ENCODE peak calls at places on chromosomes 7 and 10, in four cellular contexts. O, A, F and X are unnamed samples.

GRCh38 chr7:145009866-145010265 is 174.0 kb upstream of the TPK1 start:
- DNase-seq in O (peak), A (no peak), F (no peak), X (no peak)

GRCh38 chr7:31027161-31027965 is 24.7 kb upstream of the ADCYAP1R1 start:
- DNase-seq in A (no peak), O (no peak), F (no peak), X (no peak)

GRCh38 chr7:1298938-1299885 is 66.5 kb downstream of the UNCX start:
- DNase-seq in F (no peak), A (no peak), O (no peak), X (no peak)

GRCh38 chr10:1411956-1412355 is 325.4 kb downstream of the ADARB2 start:
- DNase-seq in A (no peak), F (no peak), O (no peak), X (no peak)

GRCh38 chr7:157378390-157378789 is 41.6 kb downstream of the DNAJB6 start:
- DNase-seq in F (no peak), A (no peak), O (no peak), X (no peak)

GRCh38 chr7:157404845-157405481 is 68.2 kb downstream of the DNAJB6 start:
- DNase-seq in A (no peak), F (peak), O (peak), X (no peak)

GRCh38 chr7:148652773-148653172 is 45.9 kb upstream of the CUL1 start:
- DNase-seq in A (no peak), F (no peak), O (no peak), X (no peak)

GRCh38 chr10:21292763-21293517 is 232.5 kb downstream of the SKIDA1 start:
- DNase-seq in O (no peak), F (no peak), A (no peak), X (no peak)

GRCh38 chr7:68246189-68246633 is 1249.6 kb downstream of the TYW1 start:
- DNase-seq in F (no peak), A (no peak), O (no peak), X (no peak)

GRCh38 chr10:47255866-47256265 is 44.1 kb upstream of the GDF10 start:
- DNase-seq in O (no peak), F (no peak), A (no peak), X (no peak)

GRCh38 chr10:103842605-103843004 is 12.8 kb downstream of the SH3PXD2A start:
- DNase-seq in A (no peak), O (no peak), F (no peak), X (no peak)

GRCh38 chr7:46834921-46835320 is 747.0 kb downstream of the TNS3 start:
- DNase-seq in O (no peak), A (no peak), F (no peak), X (no peak)

GRCh38 chr7:35420657-35421056 is 166.8 kb upstream of the TBX20 start:
- DNase-seq in F (no peak), O (no peak), A (no peak), X (no peak)

GRCh38 chr10:47044741-47045140 is 133.5 kb downstream of the PTPN20 start:
- DNase-seq in O (no peak), F (no peak), A (no peak), X (no peak)

GRCh38 chr7:29105191-29105590 is 41.1 kb downstream of the CPVL start:
- DNase-seq in F (no peak), A (no peak), O (no peak), X (no peak)

GRCh38 chr7:133157045-133157444 is 75.2 kb upstream of the CHCHD3 start:
- DNase-seq in A (no peak), F (no peak), O (no peak), X (no peak)

GRCh38 chr10:27611861-27612450 is 107.9 kb downstream of the RAB18 start:
- DNase-seq in F (no peak), O (no peak), A (no peak), X (no peak)

GRCh38 chr10:131477457-131478205 is 166.1 kb upstream of the TCERG1L start:
- DNase-seq in F (no peak), A (no peak), O (no peak), X (no peak)

GRCh38 chr7:51590746-51591145 is 274.1 kb upstream of the COBL start:
- DNase-seq in O (no peak), A (no peak), F (no peak), X (no peak)

GRCh38 chr7:99132922-99133321 is 11.0 kb downstream of the SMURF1 start:
- DNase-seq in F (no peak), O (no peak), A (no peak), X (no peak)

GRCh38 chr7:139671967-139672366 is 105.8 kb downstream of the HIPK2 start:
- DNase-seq in F (no peak), A (no peak), O (no peak), X (no peak)

GRCh38 chr10:100562806-100563293 is 27.1 kb downstream of the HIF1AN start:
- DNase-seq in O (peak), F (peak), A (no peak), X (no peak)

GRCh38 chr10:100566561-100566960 is 30.8 kb downstream of the HIF1AN start:
- DNase-seq in O (no peak), A (no peak), F (no peak), X (no peak)

GRCh38 chr10:100567826-100568225 is 32.1 kb downstream of the HIF1AN start:
- DNase-seq in O (no peak), F (no peak), A (no peak), X (no peak)

GRCh38 chr10:100567249-100567648 is 31.5 kb downstream of the HIF1AN start:
- DNase-seq in A (no peak), F (no peak), O (no peak), X (no peak)

DNA sequence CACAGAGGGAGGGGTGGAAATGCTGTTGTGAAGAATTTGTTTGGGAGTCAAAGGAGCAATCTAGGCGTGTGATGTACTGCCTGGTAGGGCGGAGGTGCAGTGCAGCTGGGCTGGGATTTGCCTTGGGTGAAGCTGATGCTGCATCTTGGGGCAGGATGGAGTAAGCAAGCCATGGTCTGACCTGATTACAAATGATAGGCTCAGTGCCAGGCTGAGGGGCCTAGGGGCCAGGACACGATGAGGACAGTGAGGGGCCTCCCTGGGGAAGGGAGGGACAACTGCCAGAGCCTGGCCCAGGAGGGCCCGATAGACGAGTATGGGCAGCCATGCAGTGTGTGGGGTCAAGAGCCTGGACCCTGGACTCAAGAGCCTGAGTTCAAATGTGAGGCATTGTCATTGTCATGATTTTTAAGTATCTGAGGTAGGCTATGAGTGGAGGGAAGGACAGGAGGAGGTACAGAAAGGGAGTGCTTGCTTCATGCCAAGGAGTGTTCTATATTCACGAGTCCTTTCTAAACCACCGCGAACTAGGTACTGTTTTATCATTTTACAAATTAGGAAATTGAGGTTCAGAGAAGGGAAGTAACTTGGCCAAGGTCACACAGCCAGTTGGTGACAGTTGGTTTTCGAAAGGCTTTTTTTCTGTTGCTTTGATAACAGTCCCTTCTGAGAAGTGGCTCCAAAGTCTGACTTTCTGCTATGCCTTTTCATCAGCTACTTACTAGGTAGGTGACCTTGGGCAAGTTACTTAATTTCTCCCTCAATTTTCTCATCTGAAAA is 29.7 kb downstream of the HIF1AN start:
- DNase-seq in A (no peak), O (no peak), F (no peak), X (no peak)
- TF ChIP-seq SPI1 in A (no peak), O (no peak), F (no peak), X (no peak)

GRCh38 chr7:150858236-150859197 is 6.2 kb downstream of the AOC1 start:
- DNase-seq in F (no peak), O (no peak), A (no peak), X (no peak)

GRCh38 chr7:150860291-150860977 is 8.1 kb downstream of the AOC1 start:
- DNase-seq in F (no peak), A (no peak), O (no peak), X (no peak)

GRCh38 chr7:150863946-150864345 is 11.6 kb downstream of the AOC1 start:
- DNase-seq in O (no peak), F (no peak), A (no peak), X (no peak)

GRCh38 chr7:150860978-150861295 is 8.6 kb downstream of the AOC1 start:
- DNase-seq in O (no peak), F (no peak), A (no peak), X (no peak)

GRCh38 chr7:150862356-150862755 is 10.0 kb downstream of the AOC1 start:
- DNase-seq in F (no peak), O (no peak), A (no peak), X (no peak)
- TF ChIP-seq SPI1 in F (no peak), O (no peak), A (no peak), X (no peak)

GRCh38 chr7:19620470-19620869 is 88.4 kb downstream of the POLR1F start:
- DNase-seq in A (no peak), F (no peak), O (no peak), X (no peak)

GRCh38 chr7:19617921-19618320 is 90.9 kb downstream of the POLR1F start:
- DNase-seq in A (no peak), O (no peak), F (no peak), X (no peak)

GRCh38 chr7:19621740-19622139 is 87.1 kb downstream of the POLR1F start:
- DNase-seq in A (no peak), O (no peak), F (no peak), X (no peak)

GRCh38 chr7:19619122-19619521 is 89.7 kb downstream of the POLR1F start:
- DNase-seq in F (no peak), O (peak), A (no peak), X (no peak)

DNA sequence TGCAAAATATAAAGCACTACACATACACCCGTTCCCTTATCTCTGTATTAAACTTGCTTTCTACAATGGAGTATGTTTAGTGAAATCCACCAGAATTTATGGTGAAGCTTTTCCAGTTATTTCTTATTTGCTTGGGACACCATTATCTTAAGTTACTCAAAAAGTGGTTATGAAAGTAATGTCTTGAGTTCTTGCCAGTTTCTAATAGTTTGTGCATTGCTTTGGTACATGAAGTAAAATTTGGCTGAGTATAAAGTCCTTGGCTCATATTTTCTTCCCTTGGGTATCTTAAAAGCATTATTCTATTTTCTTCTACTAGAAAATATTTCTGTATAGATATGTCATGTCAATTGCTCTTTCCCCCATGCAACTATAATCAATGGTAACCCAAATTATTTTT is 85.2 kb downstream of the POLR1F start:
- DNase-seq in F (no peak), O (no peak), A (no peak), X (no peak)
- TF ChIP-seq SPI1 in F (no peak), O (no peak), A (no peak), X (no peak)

DNA sequence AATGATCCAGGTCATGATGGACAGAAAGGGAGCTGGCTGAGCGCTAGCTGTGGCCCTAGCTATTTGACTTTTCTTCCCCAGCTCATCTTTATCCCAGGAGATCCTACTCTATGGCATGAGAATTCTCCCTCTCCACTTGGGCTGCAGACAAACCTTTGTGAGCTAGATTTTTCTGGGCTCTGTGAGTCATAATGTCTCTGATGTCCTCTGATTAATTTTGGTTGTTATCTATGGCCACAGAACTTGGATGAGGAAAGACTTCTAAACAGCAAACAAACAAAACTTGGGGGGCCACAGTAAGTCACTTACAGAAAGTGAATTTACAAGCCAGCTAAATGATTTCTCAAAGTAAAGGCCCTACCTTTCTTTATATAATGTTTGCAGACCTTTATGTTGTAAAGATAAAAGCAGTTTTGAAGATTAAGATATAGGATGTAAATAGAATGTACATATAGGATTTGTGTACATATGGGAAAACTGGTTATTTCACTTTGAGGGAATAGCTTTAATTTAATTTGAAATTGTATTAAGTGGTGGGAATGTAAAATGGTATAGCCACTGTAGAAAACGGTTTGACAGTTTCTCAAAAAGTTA is 10.4 kb downstream of the ABLIM1 start:
- DNase-seq in F (no peak), A (no peak), O (no peak), X (no peak)
- TF ChIP-seq SPI1 in F (no peak), A (no peak), O (no peak), X (no peak)

DNA sequence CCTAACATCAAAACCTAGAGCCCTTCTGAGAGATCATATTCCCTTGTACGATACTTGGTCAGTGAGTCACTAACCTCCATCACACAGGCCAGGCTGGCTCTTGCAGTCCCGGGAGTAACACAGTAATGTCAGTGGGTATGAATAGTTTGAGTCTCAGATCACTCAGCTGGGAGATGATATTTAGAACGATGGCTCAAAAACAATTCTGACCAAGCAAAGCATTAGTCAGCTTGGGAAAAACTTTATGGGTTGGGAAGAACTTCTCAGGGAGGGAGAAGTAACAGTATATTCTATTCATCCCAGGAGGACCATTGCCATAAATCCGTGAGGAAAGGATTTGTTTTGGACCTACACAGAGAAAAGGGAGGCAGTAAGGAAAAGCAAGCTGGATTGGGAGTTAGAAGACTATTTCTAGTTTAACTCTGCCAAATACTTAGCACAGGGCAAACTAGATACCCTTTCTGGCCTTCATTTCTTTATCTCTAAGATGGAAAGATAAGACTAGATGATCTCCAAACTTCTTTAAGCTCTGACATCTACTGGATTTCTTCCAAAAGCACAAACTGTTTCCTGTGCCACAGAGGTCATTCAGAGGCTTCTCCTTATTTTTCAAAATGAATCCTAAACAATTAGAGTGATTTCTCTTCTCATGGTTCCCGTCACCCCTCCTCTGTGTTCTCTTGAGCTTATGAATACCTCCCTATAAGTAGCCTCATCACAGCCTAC is 179.2 kb downstream of the REEP3 start:
- DNase-seq in F (no peak), O (no peak), A (no peak), X (no peak)
- TF ChIP-seq SPI1 in F (no peak), O (no peak), A (no peak), X (no peak)